ENCODE peak calls at places on chromosomes 4 and X, in four cellular contexts. L is activated naive CD8-positive, alpha-beta T cell treated with anti-CD3 and anti-CD28 coated beads, Interleukin-2, amount 50 U/mL, for 16 hours; F is NCI-H1694; C is COR-L47. O is an unnamed sample.

GRCh38 chr4:28675582-28675981 is 1814.9 kb downstream of the STIM2 start:
- DNase-seq in L (no peak), F (no peak), C (no peak), O (no peak)

GRCh38 chrX:95945528-95945927 is 739.1 kb upstream of the DIAPH2 start:
- DNase-seq in L (no peak), F (no peak), C (no peak), O (no peak)

GRCh38 chr4:80321341-80321740 is 14.2 kb upstream of the CFAP299 start:
- DNase-seq in L (no peak), F (no peak), C (no peak), O (no peak)

GRCh38 chr4:92121099-92121498 is 182.7 kb upstream of the GRID2 start:
- DNase-seq in L (no peak), F (no peak), C (no peak), O (no peak)

GRCh38 chrX:108312938-108313337 is 125.3 kb downstream of the COL4A6 start:
- DNase-seq in L (no peak), F (no peak), C (peak; percentile 56), O (no peak)

GRCh38 chrX:111394581-111394980 is 17.4 kb downstream of the DCX start:
- DNase-seq in L (no peak), F (no peak), C (no peak), O (no peak)

GRCh38 chr4:9592010-9592409 is 147.8 kb downstream of the DEFB131A start:
- DNase-seq in L (no peak), F (no peak), C (no peak), O (no peak)

GRCh38 chrX:103531002-103531401 is 11.7 kb upstream of the RAB40A start:
- DNase-seq in L (no peak), F (no peak), C (no peak), O (no peak)

GRCh38 chr4:128141866-128142265 is 80.8 kb downstream of the LARP1B start:
- DNase-seq in L (no peak), F (no peak), C (no peak), O (no peak)

GRCh38 chr4:137997496-137997895 is 244.7 kb downstream of the SLC7A11 start:
- DNase-seq in L (no peak), F (no peak), C (no peak), O (no peak)

GRCh38 chr4:141853091-141853734 is 216.8 kb downstream of the IL15 start:
- DNase-seq in L (no peak), F (no peak), C (peak; percentile 78), O (no peak)

GRCh38 chr4:67939195-67939594 is 24.1 kb downstream of the TMPRSS11A start:
- DNase-seq in L (no peak), F (no peak), C (no peak), O (no peak)

GRCh38 chr4:119627267-119628190 is 1.1 kb downstream of the PDE5A start:
- DNase-seq in L (peak; percentile 19), F (peak; percentile 3), C (peak; percentile 32), O (no peak)

GRCh38 chr4:24482871-24483270 is 101.5 kb downstream of the DHX15 start:
- DNase-seq in L (no peak), F (no peak), C (no peak), O (no peak)

GRCh38 chr4:89299153-89299789 is 8.3 kb downstream of the GPRIN3 start:
- DNase-seq in L (no peak), F (no peak), C (no peak), O (no peak)

GRCh38 chr4:47383829-47384427 is 79.6 kb downstream of the COMMD8 start:
- DNase-seq in L (no peak), F (peak; percentile 5), C (peak; percentile 44), O (no peak)

GRCh38 chr4:74365761-74366160 is 816 bp downstream of the EREG start:
- DNase-seq in L (no peak), F (no peak), C (peak; percentile 57), O (no peak)

GRCh38 chr4:24659241-24659961 is 75.0 kb upstream of the DHX15 start:
- DNase-seq in L (no peak), F (no peak), C (peak; percentile 36), O (no peak)

GRCh38 chr4:8053688-8054449 is 104.7 kb downstream of the ABLIM2 start:
- DNase-seq in L (no peak), F (peak; percentile 57), C (no peak), O (no peak)

GRCh38 chrX:136170109-136170800 is 22.9 kb downstream of the FHL1 start:
- DNase-seq in L (no peak), F (no peak), C (no peak), O (no peak)

GRCh38 chrX:74578137-74578536 is 36.3 kb downstream of the RLIM start:
- DNase-seq in L (no peak), F (no peak), C (no peak), O (no peak)

GRCh38 chr4:95984081-95984480 is 144.2 kb downstream of the PDHA2 start:
- DNase-seq in L (no peak), F (no peak), C (no peak), O (no peak)